ENCODE peak calls at places on chromosomes 2 and 18, in ten cellular contexts. A is tibial artery, L is fibroblast of lung, F is Peyer's patch, J is heart left ventricle, E is ovary, R is cardiac muscle cell, K is HCT116, X is GM23338, B is MM.1S. S is an unnamed sample. For H3K27me3, the result is how much of the 10 kb centered on the place peaks cover.

GRCh38 chr18:6109743-6110142 is 214.4 kb upstream of the TMEM200C start:
- DNase-seq in L (no peak), A (no peak), K (no peak), J (no peak), R (no peak), X (no peak), F (no peak), E (no peak), B (no peak), S (no peak)

GRCh38 chr2:1854747-1855146 is 110.4 kb upstream of the PXDN start:
- DNase-seq in B (no peak), L (peak), F (no peak), A (no peak), E (no peak), R (peak), J (no peak), K (no peak), X (peak), S (peak)

GRCh38 chr2:157460384-157460837 is 16.5 kb upstream of the CYTIP start:
- DNase-seq in E (no peak), K (no peak), J (no peak), L (no peak), R (peak), A (no peak), F (no peak), B (no peak), X (peak), S (no peak)

GRCh38 chr2:70003093-70003830 is 41.8 kb upstream of the ASPRV1 start:
- DNase-seq in E (peak), J (no peak), X (no peak), L (no peak), K (no peak), F (no peak), A (no peak), B (no peak), R (no peak), S (no peak)

GRCh38 chr18:66900837-66901236 is 296.9 kb upstream of the CDH19 start:
- DNase-seq in B (no peak), A (no peak), J (no peak), R (no peak), X (no peak), F (no peak), K (no peak), E (no peak), L (no peak), S (no peak)

GRCh38 chr2:213806125-213806726 is 522.0 kb downstream of the SPAG16 start:
- DNase-seq in K (no peak), F (no peak), A (no peak), J (no peak), R (peak), L (peak), E (no peak), B (peak), X (peak), S (no peak)

GRCh38 chr2:101418704-101419663 is 31.7 kb upstream of the CREG2 start:
- DNase-seq in X (peak), A (no peak), J (peak), E (peak), B (peak), R (peak), F (no peak), K (peak), L (peak), S (peak)

GRCh38 chr2:154587739-154588138 is 110.8 kb upstream of the KCNJ3 start:
- DNase-seq in B (no peak), X (peak), F (no peak), J (no peak), R (no peak), A (no peak), E (no peak), K (no peak), L (no peak), S (no peak)

GRCh38 chr18:59861009-59861408 is 38.8 kb upstream of the PMAIP1 start:
- DNase-seq in E (no peak), L (peak), F (no peak), K (no peak), J (no peak), X (no peak), B (no peak), A (no peak), R (peak), S (no peak)

GRCh38 chr2:39513641-39514094 is 76.6 kb upstream of the MAP4K3 start:
- DNase-seq in A (peak), R (peak), L (peak), J (peak), F (no peak), X (peak), K (peak), B (no peak), E (peak), S (no peak)

GRCh38 chr2:111239107-111239506 is 118.4 kb downstream of the BCL2L11 start:
- DNase-seq in L (no peak), A (no peak), E (no peak), X (no peak), F (no peak), K (no peak), J (no peak), R (no peak), B (no peak), S (no peak)

GRCh38 chr18:3248062-3248669 is 565 bp downstream of the MYL12A start:
- DNase-seq in X (peak), A (no peak), J (peak), R (peak), E (peak), L (peak), F (no peak), K (no peak), B (peak), S (no peak)

GRCh38 chr2:95356821-95357700 is 45.4 kb upstream of the FAHD2A start:
- DNase-seq in E (peak), X (no peak), B (no peak), R (no peak), J (no peak), A (peak), K (no peak), L (no peak), F (peak), S (no peak)

GRCh38 chr2:138711812-138712211 is 68.4 kb downstream of the NXPH2 start:
- DNase-seq in J (peak), R (no peak), B (peak), X (no peak), L (no peak), E (no peak), K (no peak), A (no peak), F (no peak), S (no peak)

GRCh38 chr18:56298935-56299334 is 339.5 kb downstream of the TXNL1 start:
- DNase-seq in X (peak), A (no peak), L (peak), E (no peak), R (peak), B (no peak), F (no peak), K (no peak), J (no peak), S (no peak)

GRCh38 chr2:159118115-159118858 is 149.8 kb downstream of the TANC1 start:
- DNase-seq in L (peak), R (peak), F (peak), E (peak), A (peak), X (peak), B (peak), J (peak), K (peak), S (peak)

GRCh38 chr18:54393648-54394294 is 36.1 kb downstream of the C18orf54 start:
- DNase-seq in F (no peak), L (no peak), A (no peak), J (no peak), X (no peak), R (no peak), K (no peak), B (no peak), E (no peak), S (no peak)

GRCh38 chr2:98445708-98446577 is 1.3 kb downstream of the INPP4A start:
- DNase-seq in F (no peak), E (no peak), R (no peak), L (peak), B (peak), K (no peak), J (no peak), A (no peak), X (no peak), S (no peak)

GRCh38 chr2:207385076-207385475 is 144.7 kb upstream of the CREB1 start:
- DNase-seq in K (no peak), F (no peak), B (no peak), J (no peak), A (no peak), X (peak), R (no peak), E (no peak), L (no peak), S (no peak)

GRCh38 chr2:32360416-32360815 is 3.6 kb downstream of the BIRC6 start:
- DNase-seq in L (peak), K (no peak), J (no peak), R (no peak), E (no peak), B (no peak), A (no peak), X (no peak), F (no peak), S (no peak)

GRCh38 chr18:25279961-25280360 is 72.0 kb downstream of the ZNF521 start:
- DNase-seq in L (no peak), A (no peak), R (no peak), J (no peak), E (no peak), K (no peak), X (no peak), F (no peak), B (no peak), S (no peak)

GRCh38 chr18:40917096-40917495 is 1037.9 kb upstream of the PIK3C3 start:
- DNase-seq in R (no peak), B (no peak), X (no peak), J (no peak), K (no peak), L (peak), E (no peak), A (no peak), F (no peak), S (no peak)

GRCh38 chr2:241702405-241703127 is 727 bp downstream of the ING5 start:
- DNase-seq in L (peak), F (peak), B (peak), E (peak), X (peak), K (peak), J (peak), R (peak), A (peak), S (no peak)

GRCh38 chr2:127254386-127254981 is 34.4 kb upstream of the CYP27C1 start:
- DNase-seq in X (no peak), A (no peak), R (peak), L (peak), F (no peak), E (no peak), J (no peak), K (no peak), B (no peak), S (no peak)

GRCh38 chr2:45747363-45747762 is 95.9 kb downstream of the PRKCE start:
- DNase-seq in K (no peak), J (no peak), R (no peak), L (no peak), X (no peak), A (no peak), E (no peak), F (no peak), B (no peak), S (no peak)

GRCh38 chr2:128404709-128405466 is 86.2 kb upstream of the HS6ST1 start:
- DNase-seq in K (no peak), J (no peak), A (peak), L (no peak), E (no peak), X (no peak), R (no peak), B (no peak), F (no peak), S (no peak)

GRCh38 chr2:203936535-203936934 is at the start of gene ICOS:
- DNase-seq in L (no peak), X (no peak), E (no peak), B (no peak), K (no peak), A (no peak), J (no peak), R (no peak), F (no peak), S (no peak)

GRCh38 chr2:141555876-141556470 is 574.8 kb downstream of the LRP1B start:
- DNase-seq in X (no peak), B (no peak), A (no peak), J (no peak), E (no peak), F (no peak), K (no peak), R (no peak), L (peak), S (no peak)

GRCh38 chr2:172109670-172110421 is 7.1 kb upstream of the DLX2 start:
- DNase-seq in A (no peak), J (no peak), R (no peak), F (peak), B (no peak), L (no peak), X (peak), E (no peak), K (no peak), S (no peak)
- H3K27me3 ChIP-seq in A (under half), J (half or more), R (half or more), F (under half), B (under half), L (under half), X (half or more), E (under half), K (under half), S (under half)

GRCh38 chr2:152407204-152407721 is 72.3 kb downstream of the FMNL2 start:
- DNase-seq in J (peak), R (peak), X (peak), E (peak), F (no peak), K (no peak), A (peak), L (peak), B (peak), S (no peak)
- TF ChIP-seq CTCF in J (no peak), R (no peak), X (no peak), E (no peak), F (no peak), K (no peak), A (no peak), L (no peak), B (no peak), S (peak)

GRCh38 chr2:197211881-197212342 is 98.7 kb downstream of the ANKRD44 start:
- DNase-seq in K (no peak), J (no peak), F (no peak), E (no peak), B (no peak), L (no peak), X (no peak), R (no peak), A (no peak), S (no peak)
- H3K27ac ChIP-seq in K (no peak), J (no peak), F (peak), E (no peak), B (peak), L (no peak), X (no peak), R (no peak), A (peak), S (no peak)

DNA sequence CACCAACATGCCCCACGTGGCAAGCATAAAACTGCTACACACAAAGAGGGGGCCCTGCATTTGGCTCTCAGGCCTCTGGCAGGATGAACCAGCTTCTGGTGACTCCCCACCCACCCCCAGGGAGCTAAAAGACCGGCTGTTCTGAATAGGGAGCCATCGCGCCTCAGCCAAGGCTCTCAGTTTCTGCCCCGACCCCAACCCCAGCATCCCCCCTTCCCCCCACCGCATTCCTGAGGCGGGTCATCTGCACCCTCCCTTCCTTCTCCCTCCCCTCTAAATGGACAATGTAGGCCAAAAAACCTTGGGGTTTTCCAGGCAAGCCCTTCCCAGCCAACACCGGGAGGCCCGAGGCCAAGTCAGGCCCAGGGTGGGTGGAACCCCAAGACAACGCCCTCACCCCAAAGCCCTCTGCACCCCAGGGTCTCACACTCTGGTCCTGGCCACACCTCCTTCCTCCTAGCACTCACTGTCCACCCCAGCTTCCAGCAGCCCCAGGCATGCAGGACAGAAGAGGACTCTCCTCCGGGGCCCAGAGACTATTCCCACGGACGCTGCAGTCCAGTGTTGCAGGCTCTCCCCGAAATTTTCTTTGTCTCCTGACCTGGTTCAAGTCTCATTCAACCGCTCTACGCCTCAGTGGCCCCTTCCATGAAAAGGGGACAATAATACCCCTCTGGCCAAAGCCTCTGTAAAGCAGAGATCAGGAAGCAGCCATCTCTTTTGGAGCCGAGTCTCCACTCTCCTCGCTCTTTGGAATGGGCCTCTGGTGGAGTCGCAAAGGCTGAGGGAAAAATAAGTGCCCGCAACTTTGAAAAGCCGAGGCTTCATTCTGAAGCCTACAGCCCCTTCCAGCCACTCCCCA is 5.5 kb downstream of the CYP26B1 start:
- DNase-seq in B (no peak), A (peak), E (peak), F (peak), K (no peak), L (no peak), X (no peak), J (peak), R (no peak), S (no peak)
- H3K27me3 ChIP-seq in B (under half), A (under half), E (under half), F (under half), K (under half), L (under half), X (half or more), J (under half), R (half or more), S (under half)

DNA sequence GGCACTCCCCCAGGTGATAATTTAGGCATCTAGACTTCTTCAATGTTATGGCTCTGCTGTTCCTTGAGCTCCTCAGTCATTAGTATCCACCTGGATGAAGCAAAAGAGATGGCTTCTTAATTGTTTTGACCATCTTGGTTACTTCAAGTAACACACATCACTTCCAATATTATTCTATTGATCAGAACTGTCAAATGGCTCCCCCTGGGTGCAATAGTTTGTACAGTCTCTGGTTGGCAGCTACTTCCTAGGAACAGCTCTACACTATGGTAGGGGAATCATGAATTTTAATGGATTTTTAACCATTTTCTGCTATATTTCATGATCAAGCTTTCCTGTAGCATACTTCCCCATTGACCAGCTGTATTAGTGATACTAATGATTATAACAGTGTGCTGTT is 157.0 kb downstream of the NYAP2 start:
- DNase-seq in A (no peak), X (peak), F (no peak), L (no peak), J (no peak), K (no peak), R (no peak), B (no peak), E (no peak), S (no peak)
- TF ChIP-seq CTCF in A (no peak), X (peak), F (no peak), L (no peak), J (no peak), K (peak), R (no peak), B (no peak), E (no peak), S (no peak)

GRCh38 chr18:23662309-23663263 is at the start of gene ANKRD29:
- DNase-seq in L (peak), R (peak), A (no peak), K (no peak), X (peak), F (peak), J (peak), E (peak), B (peak), S (no peak)
- H3K27ac ChIP-seq in L (no peak), R (no peak), A (no peak), K (no peak), X (no peak), F (no peak), J (no peak), E (peak), B (no peak), S (no peak)

DNA sequence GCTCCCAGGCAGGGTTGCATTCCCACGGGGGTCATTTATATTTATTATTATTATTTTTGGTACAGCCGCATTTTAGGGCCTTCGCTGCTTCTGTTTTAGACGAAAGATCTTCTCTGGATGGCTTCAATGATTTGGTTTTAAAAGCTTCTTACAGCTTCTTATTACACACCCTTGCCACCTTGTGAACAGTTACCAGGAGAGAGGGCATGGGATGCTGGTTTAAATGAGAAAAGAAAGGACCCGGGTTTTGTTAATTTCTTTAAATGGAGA is 1.7 kb downstream of the SH3RF3 start:
- DNase-seq in R (no peak), L (no peak), A (no peak), E (no peak), F (no peak), X (no peak), K (no peak), J (no peak), B (no peak), S (no peak)
- H3K27me3 ChIP-seq in R (half or more), L (under half), A (under half), E (under half), F (under half), X (half or more), K (under half), J (under half), B (under half), S (under half)

S was measured in Panc1.